ENCODE peak calls at places on chromosomes 1 and 21, in five cellular contexts. One of them, this sample, is unnamed.

GRCh38 chr1:21117159-21117953 is 59.3 kb downstream of the EIF4G3 start:
- DNase-seq in transverse colon: no peak
- DNase-seq in kidney epithelial cell: no peak
- DNase-seq in hepatocyte: no peak
- DNase-seq in astrocyte: no peak
- DNase-seq in this sample: no peak

GRCh38 chr1:183023146-183023600 is at the start of gene LAMC1:
- DNase-seq in astrocyte: peak; percentile 68
- DNase-seq in hepatocyte: peak; percentile 95
- DNase-seq in kidney epithelial cell: no peak
- DNase-seq in transverse colon: peak; percentile 66
- DNase-seq in this sample: peak; percentile 59

GRCh38 chr21:29382029-29382654 is 83.4 kb downstream of the BACH1 start:
- DNase-seq in hepatocyte: peak; percentile 51
- DNase-seq in astrocyte: peak; percentile 83
- DNase-seq in transverse colon: no peak
- DNase-seq in kidney epithelial cell: peak; percentile 81
- DNase-seq in this sample: no peak

GRCh38 chr21:29627905-29628304 is 311.9 kb downstream of the GRIK1 start:
- DNase-seq in transverse colon: no peak
- DNase-seq in kidney epithelial cell: no peak
- DNase-seq in hepatocyte: no peak
- DNase-seq in astrocyte: no peak
- DNase-seq in this sample: no peak

GRCh38 chr1:218048828-218049227 is 236.3 kb upstream of the RRP15 start:
- DNase-seq in astrocyte: no peak
- DNase-seq in hepatocyte: no peak
- DNase-seq in kidney epithelial cell: no peak
- DNase-seq in transverse colon: no peak
- DNase-seq in this sample: no peak

GRCh38 chr1:32208463-32208862 is 426 bp upstream of the DCDC2B start:
- DNase-seq in astrocyte: no peak
- DNase-seq in transverse colon: no peak
- DNase-seq in kidney epithelial cell: no peak
- DNase-seq in hepatocyte: no peak
- DNase-seq in this sample: no peak

GRCh38 chr1:107899655-107900054 is 65.3 kb downstream of the VAV3 start:
- DNase-seq in hepatocyte: no peak
- DNase-seq in kidney epithelial cell: no peak
- DNase-seq in transverse colon: no peak
- DNase-seq in astrocyte: no peak
- DNase-seq in this sample: no peak

GRCh38 chr1:201539561-201540404 is 856 bp downstream of the NAV1 start:
- DNase-seq in transverse colon: peak; percentile 37
- DNase-seq in hepatocyte: peak; percentile 71
- DNase-seq in astrocyte: peak; percentile 60
- DNase-seq in kidney epithelial cell: no peak
- DNase-seq in this sample: no peak

GRCh38 chr21:42060166-42060565 is 11.0 kb upstream of the UMODL1 start:
- DNase-seq in transverse colon: no peak
- DNase-seq in astrocyte: no peak
- DNase-seq in kidney epithelial cell: no peak
- DNase-seq in hepatocyte: no peak
- DNase-seq in this sample: no peak

GRCh38 chr21:17921579-17922530 is 102.7 kb upstream of the C21orf91 start:
- DNase-seq in kidney epithelial cell: no peak
- DNase-seq in astrocyte: peak; percentile 94
- DNase-seq in transverse colon: no peak
- DNase-seq in hepatocyte: peak; percentile 38
- DNase-seq in this sample: no peak

GRCh38 chr1:107135466-107135865 is 5.4 kb upstream of the NTNG1 start:
- DNase-seq in transverse colon: no peak
- DNase-seq in astrocyte: peak; percentile 54
- DNase-seq in hepatocyte: peak; percentile 73
- DNase-seq in kidney epithelial cell: no peak
- DNase-seq in this sample: no peak

DNA sequence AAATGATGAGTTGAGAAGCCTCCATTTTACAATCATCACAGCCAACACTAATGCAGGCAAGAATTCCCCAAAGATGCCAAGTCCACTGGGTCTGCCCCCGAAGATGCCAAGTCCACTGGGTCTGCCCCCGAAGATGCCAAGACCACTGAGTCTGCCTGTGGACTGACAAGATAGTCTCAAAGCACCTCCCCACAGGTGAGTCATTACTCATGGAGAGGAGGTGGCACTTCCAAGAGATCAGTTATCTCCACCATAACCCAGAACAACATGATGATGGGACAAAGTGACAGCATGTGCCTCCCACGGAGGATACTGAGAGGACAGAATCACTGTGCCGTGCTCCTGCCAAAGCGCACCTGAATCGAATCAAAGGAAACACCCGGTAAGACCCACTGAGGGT is 4.8 kb downstream of the PTTG1IP start:
- DNase-seq in hepatocyte: no peak
- DNase-seq in astrocyte: no peak
- DNase-seq in transverse colon: no peak
- DNase-seq in kidney epithelial cell: no peak
- DNase-seq in this sample: no peak
- H3K27me3 ChIP-seq in hepatocyte: no peaks in the 10 kb centered on the region
- H3K27me3 ChIP-seq in astrocyte: no peaks in the 10 kb centered on the region
- H3K27me3 ChIP-seq in transverse colon: no peaks in the 10 kb centered on the region
- H3K27me3 ChIP-seq in kidney epithelial cell: no peaks in the 10 kb centered on the region
- H3K27me3 ChIP-seq in this sample: no peaks in the 10 kb centered on the region

DNA sequence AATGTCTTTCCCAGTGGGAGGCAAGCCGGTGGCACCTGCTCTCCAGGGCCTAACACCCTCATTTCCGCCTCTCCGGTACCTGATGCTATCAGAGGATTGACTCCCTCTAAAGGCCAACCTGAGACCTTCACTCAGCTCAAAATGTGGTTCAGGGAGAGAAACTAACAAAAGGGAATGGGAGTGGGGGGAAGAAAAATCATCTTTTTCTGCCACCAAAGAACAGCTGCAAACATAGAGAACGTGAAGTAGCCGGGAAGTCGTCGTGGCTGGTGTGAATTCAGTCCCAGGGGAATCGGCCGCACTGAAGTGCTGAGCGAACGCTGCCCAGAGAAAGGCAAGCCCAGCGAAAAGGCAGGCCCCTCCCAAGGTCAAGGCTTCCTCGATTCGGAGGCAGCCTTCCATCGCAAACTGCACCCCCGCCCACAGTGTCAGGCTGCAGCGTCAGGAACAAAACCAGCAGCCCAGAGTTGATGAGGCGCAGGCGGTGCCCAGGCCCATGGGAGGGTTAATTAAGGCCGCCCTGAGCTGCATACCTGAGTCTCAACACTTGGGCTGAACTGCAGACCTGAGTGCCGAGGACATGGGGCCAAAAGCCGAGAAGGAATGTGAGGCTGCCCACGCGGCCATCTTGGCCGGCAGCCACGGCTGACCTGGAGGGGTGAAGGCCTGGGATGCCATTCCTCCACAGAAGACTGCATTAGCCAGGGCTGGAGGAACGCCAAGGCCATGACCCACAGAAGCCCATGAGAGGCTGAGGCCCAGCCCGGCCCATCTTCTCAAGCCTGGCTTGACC is 160.2 kb downstream of the PSMG1 start:
- DNase-seq in transverse colon: no peak
- DNase-seq in hepatocyte: no peak
- DNase-seq in kidney epithelial cell: peak; percentile 42
- DNase-seq in astrocyte: peak; percentile 66
- DNase-seq in this sample: peak; percentile 80
- H3K4me3 ChIP-seq in transverse colon: no peak overlapping the region
- H3K4me3 ChIP-seq in hepatocyte: no peak overlapping the region
- H3K4me3 ChIP-seq in kidney epithelial cell: no peak overlapping the region
- H3K4me3 ChIP-seq in astrocyte: no peak overlapping the region
- H3K4me3 ChIP-seq in this sample: no peak overlapping the region

GRCh38 chr1:26719205-26719604 is 23.4 kb downstream of the ARID1A start:
- DNase-seq in transverse colon: no peak
- DNase-seq in astrocyte: no peak
- DNase-seq in kidney epithelial cell: no peak
- DNase-seq in hepatocyte: no peak
- DNase-seq in this sample: no peak
- TF ChIP-seq CTCF in transverse colon: no peak
- TF ChIP-seq CTCF in astrocyte: no peak
- TF ChIP-seq CTCF in kidney epithelial cell: no peak
- TF ChIP-seq CTCF in hepatocyte: peak; percentile 5
- TF ChIP-seq CTCF in this sample: no peak

GRCh38 chr1:112748396-112748795 is 33.3 kb upstream of the PPM1J start:
- DNase-seq in kidney epithelial cell: no peak
- DNase-seq in astrocyte: no peak
- DNase-seq in hepatocyte: no peak
- DNase-seq in transverse colon: no peak
- DNase-seq in this sample: no peak

GRCh38 chr1:112744019-112744578 is 29.0 kb upstream of the PPM1J start:
- DNase-seq in hepatocyte: peak; percentile 66
- DNase-seq in transverse colon: peak; percentile 13
- DNase-seq in astrocyte: peak; percentile 49
- DNase-seq in kidney epithelial cell: no peak
- DNase-seq in this sample: no peak

GRCh38 chr1:112737573-112737972 is 22.4 kb upstream of the PPM1J start:
- DNase-seq in transverse colon: no peak
- DNase-seq in hepatocyte: no peak
- DNase-seq in astrocyte: no peak
- DNase-seq in kidney epithelial cell: no peak
- DNase-seq in this sample: no peak

GRCh38 chr1:112743174-112744018 is 28.3 kb upstream of the PPM1J start:
- DNase-seq in hepatocyte: no peak
- DNase-seq in kidney epithelial cell: no peak
- DNase-seq in transverse colon: no peak
- DNase-seq in astrocyte: peak; percentile 13
- DNase-seq in this sample: no peak
- H3K27me3 ChIP-seq in hepatocyte: peaks cover 20% of the 10 kb centered on the region
- H3K27me3 ChIP-seq in kidney epithelial cell: peaks cover 10% of the 10 kb centered on the region
- H3K27me3 ChIP-seq in transverse colon: peaks cover 77% of the 10 kb centered on the region
- H3K27me3 ChIP-seq in astrocyte: peaks cover 10% of the 10 kb centered on the region
- H3K27me3 ChIP-seq in this sample: no peaks in the 10 kb centered on the region

GRCh38 chr1:220893701-220894024 is 14.4 kb downstream of the HLX start:
- DNase-seq in transverse colon: no peak
- DNase-seq in kidney epithelial cell: no peak
- DNase-seq in hepatocyte: no peak
- DNase-seq in astrocyte: no peak
- DNase-seq in this sample: no peak
- H3K4me3 ChIP-seq in transverse colon: no peak overlapping the region
- H3K4me3 ChIP-seq in kidney epithelial cell: peak overlapping the region; percentile 34
- H3K4me3 ChIP-seq in hepatocyte: peak overlapping the region; percentile 18
- H3K4me3 ChIP-seq in astrocyte: peak overlapping the region; percentile 49
- H3K4me3 ChIP-seq in this sample: no peak overlapping the region

GRCh38 chr1:59076612-59077011 is 220.3 kb upstream of the FGGY start:
- DNase-seq in astrocyte: no peak
- DNase-seq in kidney epithelial cell: no peak
- DNase-seq in hepatocyte: no peak
- DNase-seq in transverse colon: no peak
- DNase-seq in this sample: no peak
- TF ChIP-seq CTCF in astrocyte: peak; percentile 11
- TF ChIP-seq CTCF in kidney epithelial cell: no peak
- TF ChIP-seq CTCF in hepatocyte: peak; percentile 27
- TF ChIP-seq CTCF in transverse colon: peak; percentile 55
- TF ChIP-seq CTCF in this sample: no peak

GRCh38 chr1:155295183-155295941 is 5.9 kb downstream of the PKLR start:
- DNase-seq in astrocyte: no peak
- DNase-seq in kidney epithelial cell: no peak
- DNase-seq in hepatocyte: no peak
- DNase-seq in transverse colon: no peak
- DNase-seq in this sample: no peak
- H3K27me3 ChIP-seq in astrocyte: peaks cover 37% of the 10 kb centered on the region
- H3K27me3 ChIP-seq in kidney epithelial cell: peaks cover 40% of the 10 kb centered on the region
- H3K27me3 ChIP-seq in hepatocyte: peaks cover 45% of the 10 kb centered on the region
- H3K27me3 ChIP-seq in transverse colon: peaks cover 33% of the 10 kb centered on the region
- H3K27me3 ChIP-seq in this sample: no peaks in the 10 kb centered on the region

GRCh38 chr1:155983191-155984023 is 5.1 kb upstream of the ARHGEF2 start:
- DNase-seq in transverse colon: peak; percentile 45
- DNase-seq in hepatocyte: peak; percentile 76
- DNase-seq in astrocyte: peak; percentile 94
- DNase-seq in kidney epithelial cell: no peak
- DNase-seq in this sample: peak; percentile 66
- H3K4me3 ChIP-seq in transverse colon: no peak overlapping the region
- H3K4me3 ChIP-seq in hepatocyte: no peak overlapping the region
- H3K4me3 ChIP-seq in astrocyte: peak overlapping the region; percentile 43
- H3K4me3 ChIP-seq in kidney epithelial cell: peak overlapping the region; percentile 14
- H3K4me3 ChIP-seq in this sample: no peak overlapping the region

GRCh38 chr1:50959913-50960844 is at the start of gene FAF1:
- DNase-seq in hepatocyte: peak; percentile 98
- DNase-seq in kidney epithelial cell: peak; percentile 86
- DNase-seq in transverse colon: peak; percentile 98
- DNase-seq in astrocyte: peak; percentile 92
- DNase-seq in this sample: peak; percentile 98
- TF ChIP-seq CTCF in hepatocyte: peak; percentile 14
- TF ChIP-seq CTCF in kidney epithelial cell: no peak
- TF ChIP-seq CTCF in transverse colon: peak; percentile 76
- TF ChIP-seq CTCF in astrocyte: peak; percentile 5
- TF ChIP-seq CTCF in this sample: no peak

DNA sequence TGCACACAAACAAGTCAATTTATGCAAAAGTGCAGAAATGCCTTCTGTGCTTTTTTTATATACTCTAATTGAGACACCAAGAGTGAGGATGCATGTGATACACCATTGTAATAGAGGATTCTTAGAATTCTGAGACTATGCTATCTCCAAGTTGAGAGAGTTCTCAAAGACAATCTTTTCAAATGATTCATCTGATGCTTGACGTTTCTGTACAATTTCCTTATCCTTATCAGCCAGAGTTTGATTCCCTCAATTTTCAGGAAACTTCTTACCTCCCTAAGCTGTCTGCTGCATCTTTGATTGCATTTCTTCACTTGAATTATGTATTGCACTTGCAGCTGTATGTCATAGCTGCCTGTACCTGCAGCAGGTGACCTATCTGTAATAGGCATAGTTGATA is 211.3 kb upstream of the SPAG17 start:
- DNase-seq in astrocyte: no peak
- DNase-seq in kidney epithelial cell: no peak
- DNase-seq in hepatocyte: no peak
- DNase-seq in transverse colon: no peak
- DNase-seq in this sample: no peak
- H3K27me3 ChIP-seq in astrocyte: no peaks in the 10 kb centered on the region
- H3K27me3 ChIP-seq in kidney epithelial cell: no peaks in the 10 kb centered on the region
- H3K27me3 ChIP-seq in hepatocyte: no peaks in the 10 kb centered on the region
- H3K27me3 ChIP-seq in transverse colon: no peaks in the 10 kb centered on the region
- H3K27me3 ChIP-seq in this sample: no peaks in the 10 kb centered on the region

This sample was measured in lung.